ENCODE peak calls at places on chromosomes 7 and 10, in four cellular contexts. One of them, this sample, is unnamed.

GRCh38 chr7:71480814-71481213 is 348.9 kb downstream of the GALNT17 start:
- DNase-seq in spleen: no peak
- DNase-seq in transverse colon: no peak
- DNase-seq in stomach: no peak
- DNase-seq in this sample: no peak

GRCh38 chr10:56920586-56921250 is 559.7 kb upstream of the ZWINT start:
- DNase-seq in spleen: no peak
- DNase-seq in transverse colon: no peak
- DNase-seq in stomach: no peak
- DNase-seq in this sample: no peak

GRCh38 chr10:84333864-84334451 is 5.6 kb downstream of the CCSER2 start:
- DNase-seq in spleen: no peak
- DNase-seq in transverse colon: no peak
- DNase-seq in stomach: no peak
- DNase-seq in this sample: no peak

GRCh38 chr10:22779331-22780019 is 65.1 kb upstream of the PIP4K2A start:
- DNase-seq in spleen: no peak
- DNase-seq in transverse colon: no peak
- DNase-seq in stomach: no peak
- DNase-seq in this sample: no peak

GRCh38 chr10:96495544-96495943 is 18.2 kb downstream of the TLL2 start:
- DNase-seq in spleen: no peak
- DNase-seq in transverse colon: no peak
- DNase-seq in stomach: no peak
- DNase-seq in this sample: peak; percentile 31

GRCh38 chr7:100437150-100438100 is 1.1 kb upstream of the PPP1R35 start:
- DNase-seq in spleen: peak; percentile 88
- DNase-seq in transverse colon: no peak
- DNase-seq in stomach: no peak
- DNase-seq in this sample: peak; percentile 45

GRCh38 chr7:76020031-76020714 is 25.8 kb upstream of the TMEM120A start:
- DNase-seq in spleen: peak; percentile 91
- DNase-seq in transverse colon: peak; percentile 83
- DNase-seq in stomach: peak; percentile 82
- DNase-seq in this sample: peak; percentile 80

GRCh38 chr7:157484411-157485081 is 147.7 kb downstream of the DNAJB6 start:
- DNase-seq in spleen: peak; percentile 70
- DNase-seq in transverse colon: no peak
- DNase-seq in stomach: peak; percentile 21
- DNase-seq in this sample: no peak

GRCh38 chr7:924541-925231 is 29.8 kb downstream of the ADAP1 start:
- DNase-seq in spleen: peak; percentile 81
- DNase-seq in transverse colon: peak; percentile 38
- DNase-seq in stomach: peak; percentile 25
- DNase-seq in this sample: peak; percentile 77

GRCh38 chr10:130371156-130371555 is 235.0 kb downstream of the GLRX3 start:
- DNase-seq in spleen: no peak
- DNase-seq in transverse colon: no peak
- DNase-seq in stomach: no peak
- DNase-seq in this sample: peak; percentile 65

GRCh38 chr7:38335490-38336135 is 62.2 kb upstream of the TARP start:
- DNase-seq in spleen: peak; percentile 95
- DNase-seq in transverse colon: peak; percentile 89
- DNase-seq in stomach: peak; percentile 81
- DNase-seq in this sample: peak; percentile 89

GRCh38 chr7:78562191-78562590 is 763.6 kb downstream of the PHTF2 start:
- DNase-seq in spleen: no peak
- DNase-seq in transverse colon: no peak
- DNase-seq in stomach: no peak
- DNase-seq in this sample: no peak

GRCh38 chr10:32256613-32257437 is 90.1 kb downstream of the EPC1 start:
- DNase-seq in spleen: peak; percentile 85
- DNase-seq in transverse colon: peak; percentile 76
- DNase-seq in stomach: peak; percentile 80
- DNase-seq in this sample: no peak

GRCh38 chr7:94975316-94975715 is 67.9 kb downstream of the PPP1R9A start:
- DNase-seq in spleen: no peak
- DNase-seq in transverse colon: no peak
- DNase-seq in stomach: no peak
- DNase-seq in this sample: no peak

GRCh38 chr10:114684822-114685209 is 26.7 kb upstream of the ABLIM1 start:
- DNase-seq in spleen: no peak
- DNase-seq in transverse colon: no peak
- DNase-seq in stomach: no peak
- DNase-seq in this sample: no peak

GRCh38 chr10:12097791-12098190 is 29.0 kb downstream of the DHTKD1 start:
- DNase-seq in spleen: no peak
- DNase-seq in transverse colon: peak; percentile 32
- DNase-seq in stomach: no peak
- DNase-seq in this sample: no peak

GRCh38 chr10:49189422-49189821 is 1.2 kb upstream of the TMEM273 start:
- DNase-seq in spleen: peak; percentile 74
- DNase-seq in transverse colon: no peak
- DNase-seq in stomach: no peak
- DNase-seq in this sample: no peak

GRCh38 chr7:29243777-29244655 is 49.4 kb downstream of the CHN2 start:
- DNase-seq in spleen: no peak
- DNase-seq in transverse colon: no peak
- DNase-seq in stomach: no peak
- DNase-seq in this sample: no peak

GRCh38 chr10:131183546-131184045 is 127.9 kb downstream of the TCERG1L start:
- DNase-seq in spleen: peak; percentile 38
- DNase-seq in transverse colon: no peak
- DNase-seq in stomach: no peak
- DNase-seq in this sample: no peak

GRCh38 chr7:41630741-41631140 is 72.1 kb downstream of the INHBA start:
- DNase-seq in spleen: no peak
- DNase-seq in transverse colon: no peak
- DNase-seq in stomach: no peak
- DNase-seq in this sample: no peak

GRCh38 chr10:21318768-21319167 is 206.7 kb downstream of the SKIDA1 start:
- DNase-seq in spleen: no peak
- DNase-seq in transverse colon: no peak
- DNase-seq in stomach: no peak
- DNase-seq in this sample: peak; percentile 50

GRCh38 chr10:49844775-49845561 is 82.8 kb upstream of the OGDHL start:
- DNase-seq in spleen: no peak
- DNase-seq in transverse colon: peak; percentile 26
- DNase-seq in stomach: no peak
- DNase-seq in this sample: no peak

GRCh38 chr10:50286517-50286916 is 35.2 kb upstream of the ASAH2 start:
- DNase-seq in spleen: no peak
- DNase-seq in transverse colon: no peak
- DNase-seq in stomach: no peak
- DNase-seq in this sample: no peak

GRCh38 chr7:70113078-70113477 is 514.8 kb downstream of the AUTS2 start:
- DNase-seq in spleen: no peak
- DNase-seq in transverse colon: no peak
- DNase-seq in stomach: no peak
- DNase-seq in this sample: no peak

GRCh38 chr10:34576789-34577188 is 238.3 kb downstream of the PARD3 start:
- DNase-seq in spleen: no peak
- DNase-seq in transverse colon: no peak
- DNase-seq in stomach: no peak
- DNase-seq in this sample: no peak

GRCh38 chr10:56823849-56824248 is 462.8 kb upstream of the ZWINT start:
- DNase-seq in spleen: no peak
- DNase-seq in transverse colon: no peak
- DNase-seq in stomach: no peak
- DNase-seq in this sample: no peak

GRCh38 chr7:139582671-139583155 is 59.2 kb downstream of the CLEC2L start:
- DNase-seq in spleen: peak; percentile 51
- DNase-seq in transverse colon: no peak
- DNase-seq in stomach: peak; percentile 22
- DNase-seq in this sample: no peak

GRCh38 chr10:49187950-49188761 is at the start of gene TMEM273:
- DNase-seq in spleen: peak; percentile 94
- DNase-seq in transverse colon: peak; percentile 68
- DNase-seq in stomach: peak; percentile 49
- DNase-seq in this sample: no peak

GRCh38 chr10:132122097-132122861 is 56.5 kb downstream of the JAKMIP3 start:
- DNase-seq in spleen: peak; percentile 69
- DNase-seq in transverse colon: no peak
- DNase-seq in stomach: no peak
- DNase-seq in this sample: no peak

GRCh38 chr10:132554991-132555647 is 17.5 kb downstream of the INPP5A start:
- DNase-seq in spleen: peak; percentile 96
- DNase-seq in transverse colon: peak; percentile 52
- DNase-seq in stomach: peak; percentile 52
- DNase-seq in this sample: no peak

GRCh38 chr7:44275829-44276570 is 49.4 kb downstream of the CAMK2B start:
- DNase-seq in spleen: peak; percentile 22
- DNase-seq in transverse colon: no peak
- DNase-seq in stomach: no peak
- DNase-seq in this sample: no peak

GRCh38 chr7:151735854-151736402 is 141.0 kb downstream of the PRKAG2 start:
- DNase-seq in spleen: no peak
- DNase-seq in transverse colon: no peak
- DNase-seq in stomach: no peak
- DNase-seq in this sample: no peak

GRCh38 chr10:3482200-3482993 is 302.6 kb downstream of the KLF6 start:
- DNase-seq in spleen: no peak
- DNase-seq in transverse colon: peak; percentile 65
- DNase-seq in stomach: peak; percentile 49
- DNase-seq in this sample: peak; percentile 81
- TF ChIP-seq POLR2A in spleen: no peak
- TF ChIP-seq POLR2A in transverse colon: no peak
- TF ChIP-seq POLR2A in stomach: no peak
- TF ChIP-seq POLR2A in this sample: no peak

DNA sequence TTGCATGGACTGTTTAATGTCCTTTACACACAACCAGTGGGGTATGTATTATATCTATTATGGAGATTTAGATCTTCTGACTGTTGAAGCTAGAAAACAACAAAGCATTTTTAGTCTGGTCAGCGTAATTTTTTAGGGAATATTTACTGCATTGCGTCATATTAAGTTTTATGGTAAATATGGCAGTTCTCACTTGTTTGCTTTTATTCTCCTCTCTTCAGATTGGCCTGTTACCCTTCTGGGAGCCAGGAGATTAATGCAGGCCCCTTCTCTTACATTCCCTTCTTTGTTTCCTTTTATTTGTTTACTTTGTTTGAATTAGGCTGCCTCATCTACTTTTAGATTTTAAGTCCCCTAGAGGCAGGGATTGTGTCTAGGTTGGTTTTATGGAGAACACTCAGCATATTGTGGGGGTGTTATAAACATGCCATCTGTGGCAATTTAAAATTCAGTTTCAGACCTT is 13.8 kb downstream of the UBE2D1 start:
- DNase-seq in spleen: no peak
- DNase-seq in transverse colon: no peak
- DNase-seq in stomach: no peak
- DNase-seq in this sample: no peak
- H3K4me3 ChIP-seq in spleen: no peak overlapping the region
- H3K4me3 ChIP-seq in transverse colon: no peak overlapping the region
- H3K4me3 ChIP-seq in stomach: no peak overlapping the region
- H3K4me3 ChIP-seq in this sample: no peak overlapping the region

GRCh38 chr7:120995659-120996058 is 7.1 kb downstream of the CPED1 start:
- DNase-seq in spleen: no peak
- DNase-seq in transverse colon: no peak
- DNase-seq in stomach: no peak
- DNase-seq in this sample: no peak

GRCh38 chr7:120996983-120997334 is 8.4 kb downstream of the CPED1 start:
- DNase-seq in spleen: no peak
- DNase-seq in transverse colon: no peak
- DNase-seq in stomach: no peak
- DNase-seq in this sample: no peak

GRCh38 chr7:120994512-120995363 is 6.2 kb downstream of the CPED1 start:
- DNase-seq in spleen: no peak
- DNase-seq in transverse colon: no peak
- DNase-seq in stomach: no peak
- DNase-seq in this sample: no peak

GRCh38 chr7:120997902-120998301 is 9.4 kb downstream of the CPED1 start:
- DNase-seq in spleen: no peak
- DNase-seq in transverse colon: peak; percentile 24
- DNase-seq in stomach: no peak
- DNase-seq in this sample: no peak

GRCh38 chr7:120996333-120996982 is 7.9 kb downstream of the CPED1 start:
- DNase-seq in spleen: no peak
- DNase-seq in transverse colon: peak; percentile 78
- DNase-seq in stomach: peak; percentile 75
- DNase-seq in this sample: peak; percentile 81
- TF ChIP-seq POLR2AphosphoS5 in spleen: no peak
- TF ChIP-seq POLR2AphosphoS5 in transverse colon: peak; percentile 35
- TF ChIP-seq POLR2AphosphoS5 in stomach: no peak
- TF ChIP-seq POLR2AphosphoS5 in this sample: no peak

GRCh38 chr7:91692800-91693199 is 187.7 kb downstream of the MTERF1 start:
- DNase-seq in spleen: no peak
- DNase-seq in transverse colon: no peak
- DNase-seq in stomach: no peak
- DNase-seq in this sample: no peak
- TF ChIP-seq POLR2A in spleen: no peak
- TF ChIP-seq POLR2A in transverse colon: no peak
- TF ChIP-seq POLR2A in stomach: no peak
- TF ChIP-seq POLR2A in this sample: no peak

This sample was measured in suprapubic skin.